ENCODE peak calls at places on chromosomes 1 and 21, in seven cellular contexts. One of them, this sample, is unnamed. For H3K4me1 and H3K9me3, the result is how much of the 10 kb centered on the place peaks cover.

GRCh38 chr1:22761821-22762220 is 51.2 kb downstream of the EPHB2 start:
- DNase-seq in transverse colon: no peak
- DNase-seq in psoas muscle: no peak
- DNase-seq in ascending aorta: no peak
- DNase-seq in fibroblast of lung: no peak
- DNase-seq in lower lobe of right lung: no peak
- DNase-seq in A549: no peak
- DNase-seq in this sample: no peak

GRCh38 chr1:28983509-28984310 is 69.3 kb downstream of the EPB41 start:
- DNase-seq in psoas muscle: peak
- DNase-seq in lower lobe of right lung: peak
- DNase-seq in fibroblast of lung: no peak
- DNase-seq in A549: no peak
- DNase-seq in ascending aorta: no peak
- DNase-seq in transverse colon: no peak
- DNase-seq in this sample: peak

GRCh38 chr1:156114101-156114918 is at the start of gene LMNA:
- DNase-seq in A549: peak
- DNase-seq in fibroblast of lung: peak
- DNase-seq in psoas muscle: peak
- DNase-seq in transverse colon: peak
- DNase-seq in ascending aorta: peak
- DNase-seq in lower lobe of right lung: peak
- DNase-seq in this sample: peak

GRCh38 chr1:98211271-98211840 is 290.5 kb upstream of the DPYD start:
- DNase-seq in ascending aorta: no peak
- DNase-seq in fibroblast of lung: peak
- DNase-seq in A549: no peak
- DNase-seq in transverse colon: no peak
- DNase-seq in lower lobe of right lung: no peak
- DNase-seq in psoas muscle: no peak
- DNase-seq in this sample: no peak

GRCh38 chr1:33336580-33336979 is 15.7 kb upstream of the A3GALT2 start:
- DNase-seq in transverse colon: no peak
- DNase-seq in lower lobe of right lung: no peak
- DNase-seq in A549: no peak
- DNase-seq in psoas muscle: no peak
- DNase-seq in ascending aorta: no peak
- DNase-seq in fibroblast of lung: no peak
- DNase-seq in this sample: no peak

GRCh38 chr1:7331926-7332535 is 439.1 kb upstream of the VAMP3 start:
- DNase-seq in A549: no peak
- DNase-seq in psoas muscle: no peak
- DNase-seq in ascending aorta: no peak
- DNase-seq in lower lobe of right lung: no peak
- DNase-seq in transverse colon: no peak
- DNase-seq in fibroblast of lung: no peak
- DNase-seq in this sample: no peak

GRCh38 chr1:63366915-63367217 is 561 bp upstream of the ALG6 start:
- DNase-seq in A549: no peak
- DNase-seq in ascending aorta: no peak
- DNase-seq in psoas muscle: no peak
- DNase-seq in transverse colon: no peak
- DNase-seq in fibroblast of lung: no peak
- DNase-seq in lower lobe of right lung: no peak
- DNase-seq in this sample: no peak

GRCh38 chr1:2539312-2539907 is 9.3 kb upstream of the HES5 start:
- DNase-seq in transverse colon: no peak
- DNase-seq in ascending aorta: no peak
- DNase-seq in psoas muscle: no peak
- DNase-seq in A549: no peak
- DNase-seq in lower lobe of right lung: no peak
- DNase-seq in fibroblast of lung: no peak
- DNase-seq in this sample: no peak

GRCh38 chr1:33660244-33660643 is 187.8 kb downstream of the ZSCAN20 start:
- DNase-seq in transverse colon: no peak
- DNase-seq in lower lobe of right lung: no peak
- DNase-seq in ascending aorta: no peak
- DNase-seq in psoas muscle: no peak
- DNase-seq in fibroblast of lung: no peak
- DNase-seq in A549: no peak
- DNase-seq in this sample: no peak

GRCh38 chr1:38541223-38541622 is 318.3 kb downstream of the RRAGC start:
- DNase-seq in transverse colon: no peak
- DNase-seq in lower lobe of right lung: no peak
- DNase-seq in A549: no peak
- DNase-seq in psoas muscle: no peak
- DNase-seq in fibroblast of lung: peak
- DNase-seq in ascending aorta: no peak
- DNase-seq in this sample: no peak

GRCh38 chr1:205312866-205313680 is 8.5 kb downstream of the NUAK2 start:
- DNase-seq in A549: no peak
- DNase-seq in lower lobe of right lung: no peak
- DNase-seq in ascending aorta: no peak
- DNase-seq in transverse colon: no peak
- DNase-seq in psoas muscle: no peak
- DNase-seq in fibroblast of lung: no peak
- DNase-seq in this sample: no peak

GRCh38 chr1:211543003-211543402 is 36.0 kb downstream of the SLC30A1 start:
- DNase-seq in A549: no peak
- DNase-seq in fibroblast of lung: no peak
- DNase-seq in ascending aorta: no peak
- DNase-seq in psoas muscle: no peak
- DNase-seq in lower lobe of right lung: no peak
- DNase-seq in transverse colon: peak
- DNase-seq in this sample: no peak

GRCh38 chr1:50418600-50419109 is 4.6 kb downstream of the DMRTA2 start:
- DNase-seq in lower lobe of right lung: no peak
- DNase-seq in fibroblast of lung: no peak
- DNase-seq in ascending aorta: no peak
- DNase-seq in transverse colon: no peak
- DNase-seq in psoas muscle: no peak
- DNase-seq in A549: no peak
- DNase-seq in this sample: no peak

GRCh38 chr1:35280006-35280405 is 11.5 kb downstream of the ZMYM4 start:
- DNase-seq in lower lobe of right lung: no peak
- DNase-seq in transverse colon: no peak
- DNase-seq in A549: no peak
- DNase-seq in psoas muscle: no peak
- DNase-seq in fibroblast of lung: no peak
- DNase-seq in ascending aorta: no peak
- DNase-seq in this sample: no peak

GRCh38 chr1:226203237-226203636 is 16.7 kb upstream of the ACBD3 start:
- DNase-seq in fibroblast of lung: no peak
- DNase-seq in psoas muscle: no peak
- DNase-seq in lower lobe of right lung: no peak
- DNase-seq in ascending aorta: no peak
- DNase-seq in transverse colon: no peak
- DNase-seq in A549: no peak
- DNase-seq in this sample: no peak

GRCh38 chr1:41631971-41632370 is 147.5 kb upstream of the EDN2 start:
- DNase-seq in lower lobe of right lung: no peak
- DNase-seq in fibroblast of lung: peak
- DNase-seq in ascending aorta: no peak
- DNase-seq in A549: no peak
- DNase-seq in psoas muscle: no peak
- DNase-seq in transverse colon: no peak
- DNase-seq in this sample: no peak

GRCh38 chr1:41631154-41631553 is 146.7 kb upstream of the EDN2 start:
- DNase-seq in psoas muscle: no peak
- DNase-seq in fibroblast of lung: no peak
- DNase-seq in A549: no peak
- DNase-seq in ascending aorta: no peak
- DNase-seq in transverse colon: no peak
- DNase-seq in lower lobe of right lung: no peak
- DNase-seq in this sample: no peak

GRCh38 chr1:41629136-41629535 is 144.7 kb upstream of the EDN2 start:
- DNase-seq in transverse colon: no peak
- DNase-seq in ascending aorta: no peak
- DNase-seq in fibroblast of lung: peak
- DNase-seq in psoas muscle: no peak
- DNase-seq in lower lobe of right lung: no peak
- DNase-seq in A549: no peak
- DNase-seq in this sample: no peak

GRCh38 chr1:41627491-41628280 is 143.2 kb upstream of the EDN2 start:
- DNase-seq in lower lobe of right lung: no peak
- DNase-seq in fibroblast of lung: peak
- DNase-seq in ascending aorta: no peak
- DNase-seq in A549: no peak
- DNase-seq in transverse colon: no peak
- DNase-seq in psoas muscle: no peak
- DNase-seq in this sample: no peak

GRCh38 chr1:41629571-41629970 is 145.1 kb upstream of the EDN2 start:
- DNase-seq in A549: no peak
- DNase-seq in ascending aorta: no peak
- DNase-seq in transverse colon: no peak
- DNase-seq in lower lobe of right lung: no peak
- DNase-seq in psoas muscle: no peak
- DNase-seq in fibroblast of lung: peak
- DNase-seq in this sample: no peak
- H3K4me1 ChIP-seq in A549: under half
- H3K4me1 ChIP-seq in ascending aorta: under half
- H3K4me1 ChIP-seq in transverse colon: under half
- H3K4me1 ChIP-seq in lower lobe of right lung: under half
- H3K4me1 ChIP-seq in psoas muscle: under half
- H3K4me1 ChIP-seq in fibroblast of lung: under half
- H3K4me1 ChIP-seq in this sample: under half

DNA sequence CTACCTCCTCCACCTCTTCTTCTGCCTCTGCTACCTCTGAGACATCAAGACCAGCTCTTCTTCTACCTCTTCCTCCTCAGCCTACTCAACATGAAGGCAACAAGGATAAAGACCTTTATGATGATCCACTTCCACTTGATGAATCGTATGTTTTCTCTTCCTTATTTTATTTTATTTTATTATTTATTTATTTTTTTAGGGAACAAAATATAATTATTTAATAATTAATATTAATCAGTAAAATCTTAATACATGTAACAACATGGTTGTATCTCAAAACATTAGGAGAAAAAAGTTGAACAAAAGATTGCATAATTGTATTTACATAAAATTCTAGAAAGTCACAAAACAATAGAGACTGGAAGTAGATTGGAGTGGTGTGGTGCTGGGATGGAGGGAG is 13.1 kb upstream of the HRNR start:
- DNase-seq in ascending aorta: no peak
- DNase-seq in transverse colon: no peak
- DNase-seq in A549: no peak
- DNase-seq in psoas muscle: no peak
- DNase-seq in lower lobe of right lung: no peak
- DNase-seq in fibroblast of lung: no peak
- DNase-seq in this sample: no peak
- H3K9me3 ChIP-seq in ascending aorta: under half
- H3K9me3 ChIP-seq in transverse colon: under half
- H3K9me3 ChIP-seq in A549: under half
- H3K9me3 ChIP-seq in psoas muscle: under half
- H3K9me3 ChIP-seq in lower lobe of right lung: under half
- H3K9me3 ChIP-seq in fibroblast of lung: under half
- H3K9me3 ChIP-seq in this sample: under half

GRCh38 chr21:45557611-45558043 is 15.4 kb upstream of the SLC19A1 start:
- DNase-seq in transverse colon: no peak
- DNase-seq in A549: no peak
- DNase-seq in lower lobe of right lung: no peak
- DNase-seq in ascending aorta: no peak
- DNase-seq in fibroblast of lung: no peak
- DNase-seq in psoas muscle: no peak
- DNase-seq in this sample: no peak

GRCh38 chr21:45555557-45556301 is 13.5 kb upstream of the SLC19A1 start:
- DNase-seq in ascending aorta: no peak
- DNase-seq in fibroblast of lung: peak
- DNase-seq in A549: peak
- DNase-seq in lower lobe of right lung: peak
- DNase-seq in psoas muscle: peak
- DNase-seq in transverse colon: peak
- DNase-seq in this sample: peak

GRCh38 chr21:45555251-45555556 is 13.0 kb upstream of the SLC19A1 start:
- DNase-seq in A549: no peak
- DNase-seq in lower lobe of right lung: no peak
- DNase-seq in psoas muscle: no peak
- DNase-seq in fibroblast of lung: no peak
- DNase-seq in transverse colon: no peak
- DNase-seq in ascending aorta: no peak
- DNase-seq in this sample: no peak

GRCh38 chr21:45556645-45557601 is 14.7 kb upstream of the SLC19A1 start:
- DNase-seq in transverse colon: no peak
- DNase-seq in lower lobe of right lung: peak
- DNase-seq in fibroblast of lung: no peak
- DNase-seq in psoas muscle: no peak
- DNase-seq in A549: no peak
- DNase-seq in ascending aorta: no peak
- DNase-seq in this sample: peak

GRCh38 chr21:45556302-45556644 is 14.0 kb upstream of the SLC19A1 start:
- DNase-seq in transverse colon: no peak
- DNase-seq in fibroblast of lung: no peak
- DNase-seq in ascending aorta: no peak
- DNase-seq in A549: no peak
- DNase-seq in lower lobe of right lung: no peak
- DNase-seq in psoas muscle: no peak
- DNase-seq in this sample: no peak
- TF ChIP-seq CTCF in transverse colon: no peak
- TF ChIP-seq CTCF in fibroblast of lung: no peak
- TF ChIP-seq CTCF in ascending aorta: no peak
- TF ChIP-seq CTCF in A549: no peak
- TF ChIP-seq CTCF in lower lobe of right lung: peak
- TF ChIP-seq CTCF in psoas muscle: no peak
- TF ChIP-seq CTCF in this sample: no peak

DNA sequence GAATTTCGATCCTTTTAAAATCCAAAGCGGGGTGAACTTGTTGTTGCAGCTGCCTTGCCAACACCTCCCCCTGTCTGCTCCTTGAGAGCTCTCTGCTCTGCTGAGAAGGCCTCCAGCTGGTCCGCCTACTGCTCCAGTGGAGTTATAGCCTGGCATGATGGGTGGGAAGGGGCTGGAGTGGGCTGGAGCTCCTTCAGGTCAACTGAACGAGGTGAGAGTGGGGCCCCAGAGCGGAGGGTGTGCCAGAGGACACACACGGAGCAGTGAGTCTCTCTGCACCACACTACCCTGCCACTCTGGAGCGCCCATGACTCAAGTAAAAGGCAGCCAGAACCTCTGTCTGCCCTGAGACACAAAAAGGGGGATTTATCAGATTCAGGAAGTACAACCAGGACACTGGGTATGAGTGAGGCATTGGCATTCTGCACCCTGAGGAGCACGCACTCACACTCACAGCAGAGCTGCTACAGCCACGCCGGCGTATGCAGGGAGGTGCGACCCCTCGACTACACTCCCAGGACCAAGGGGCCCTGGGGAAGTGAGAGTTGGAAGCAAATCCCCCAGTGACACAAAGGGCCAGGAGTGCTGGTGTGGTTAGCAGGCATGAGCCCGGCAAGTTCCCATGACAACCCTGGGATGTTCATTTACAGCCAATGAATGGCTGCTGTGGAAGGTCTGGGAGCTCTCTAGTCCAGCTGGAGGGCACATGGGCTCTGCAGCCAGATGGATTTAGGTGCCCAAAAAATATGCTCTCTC is 28.0 kb upstream of the EVA1B start:
- DNase-seq in ascending aorta: no peak
- DNase-seq in lower lobe of right lung: no peak
- DNase-seq in psoas muscle: no peak
- DNase-seq in transverse colon: no peak
- DNase-seq in fibroblast of lung: peak
- DNase-seq in A549: peak
- DNase-seq in this sample: no peak
- H3K4me1 ChIP-seq in ascending aorta: under half
- H3K4me1 ChIP-seq in lower lobe of right lung: under half
- H3K4me1 ChIP-seq in psoas muscle: under half
- H3K4me1 ChIP-seq in transverse colon: under half
- H3K4me1 ChIP-seq in fibroblast of lung: under half
- H3K4me1 ChIP-seq in A549: under half
- H3K4me1 ChIP-seq in this sample: under half

This sample was measured in left ventricle myocardium inferior.